ENCODE peak calls at places on chromosome 19, in four cellular contexts. I is H1, K is K562, Y is HepG2. U is an unnamed sample.

GRCh38 chr19:47541507-47541906 is 26.6 kb upstream of the NAPA start:
- DNase-seq in I (no peak), K (no peak), Y (no peak), U (peak)

GRCh38 chr19:33186835-33187540 is 7.1 kb upstream of the LRP3 start:
- DNase-seq in I (no peak), K (peak), Y (no peak), U (no peak)

GRCh38 chr19:39469567-39469966 is 11.1 kb upstream of the TIMM50 start:
- DNase-seq in I (no peak), K (no peak), Y (no peak), U (no peak)

GRCh38 chr19:16033721-16034120 is 42.6 kb upstream of the TPM4 start:
- DNase-seq in I (no peak), K (peak), Y (no peak), U (no peak)

GRCh38 chr19:45451181-45451849 is 16.5 kb upstream of the FOSB start:
- DNase-seq in I (no peak), K (no peak), Y (no peak), U (no peak)

GRCh38 chr19:10095622-10095947 is 6.9 kb downstream of the ANGPTL6 start:
- DNase-seq in I (no peak), K (no peak), Y (no peak), U (no peak)

GRCh38 chr19:4567584-4568071 is 8.1 kb upstream of the SEMA6B start:
- DNase-seq in I (peak), K (peak), Y (peak), U (no peak)

GRCh38 chr19:35248310-35249145 is at the start of gene LSR:
- DNase-seq in I (peak), K (peak), Y (peak), U (peak)

GRCh38 chr19:6239401-6239844 is 40.4 kb downstream of the MLLT1 start:
- DNase-seq in I (no peak), K (peak), Y (no peak), U (no peak)

GRCh38 chr19:49749055-49749716 is 13.9 kb downstream of the TSKS start:
- DNase-seq in I (no peak), K (peak), Y (no peak), U (no peak)

GRCh38 chr19:4206818-4207484 is 22.4 kb upstream of the EBI3 start:
- DNase-seq in I (no peak), K (no peak), Y (no peak), U (no peak)

GRCh38 chr19:28610731-28611130 is 602.2 kb downstream of the UQCRFS1 start:
- DNase-seq in I (no peak), K (no peak), Y (no peak), U (no peak)

GRCh38 chr19:56091751-56092546 is 29.1 kb downstream of the ZNF787 start:
- DNase-seq in I (no peak), K (no peak), Y (no peak), U (no peak)

GRCh38 chr19:21463449-21464105 is 41.8 kb upstream of the ZNF429 start:
- DNase-seq in I (peak), K (peak), Y (no peak), U (no peak)

GRCh38 chr19:48315712-48316111 is 9.6 kb upstream of the EMP3 start:
- DNase-seq in I (no peak), K (no peak), Y (no peak), U (no peak)

GRCh38 chr19:5805465-5806132 is 732 bp downstream of the NRTN start:
- DNase-seq in I (no peak), K (peak), Y (peak), U (no peak)

GRCh38 chr19:58346961-58347929 is 6.0 kb downstream of the A1BG start:
- DNase-seq in I (no peak), K (peak), Y (no peak), U (no peak)

GRCh38 chr19:18650048-18650435 is 13.2 kb downstream of the KLHL26 start:
- DNase-seq in I (no peak), K (no peak), Y (no peak), U (no peak)

GRCh38 chr19:495440-496332 is 600 bp upstream of the MADCAM1 start:
- DNase-seq in I (no peak), K (peak), Y (no peak), U (no peak)
- TF ChIP-seq BRCA1 in I (no peak), K (no peak), Y (no peak), U (no peak)

GRCh38 chr19:1445185-1445931 is 4.6 kb upstream of the APC2 start:
- DNase-seq in I (no peak), K (peak), Y (peak), U (no peak)
- TF ChIP-seq BRCA1 in I (no peak), K (no peak), Y (no peak), U (no peak)

DNA sequence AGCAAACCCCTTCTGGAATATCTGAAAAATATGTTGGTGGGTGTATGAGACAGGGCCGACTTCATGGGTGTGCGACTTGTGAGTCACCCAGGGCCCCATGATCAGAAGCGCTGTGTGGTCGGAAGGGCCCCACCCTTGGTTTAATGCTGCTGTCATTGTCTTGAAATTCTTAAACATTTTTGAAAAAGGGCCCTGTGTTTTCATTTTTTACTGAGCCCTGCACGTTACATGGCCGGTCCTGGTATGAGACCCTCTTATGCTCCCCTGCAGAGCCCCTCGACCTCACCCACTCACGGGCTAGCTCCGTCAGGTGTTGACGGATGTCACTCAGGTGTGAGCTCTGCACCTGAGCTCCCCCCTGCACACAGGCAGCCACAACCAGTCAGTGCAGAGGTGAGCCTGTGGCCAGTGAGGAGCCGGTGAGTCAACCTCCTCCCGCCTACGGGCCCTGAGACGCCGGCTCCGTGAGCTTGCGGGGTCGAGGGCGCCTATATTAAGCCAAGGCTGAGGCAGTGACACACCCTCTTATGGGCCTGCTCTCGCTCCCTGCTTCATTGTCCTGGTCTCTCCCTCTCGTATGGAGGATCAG is 27.7 kb downstream of the GADD45B start:
- DNase-seq in I (no peak), K (peak), Y (no peak), U (no peak)
- TF ChIP-seq BRCA1 in I (no peak), K (no peak), Y (no peak), U (no peak)

GRCh38 chr19:9054768-9055167 is 32.1 kb upstream of the OR1M1 start:
- DNase-seq in I (no peak), K (no peak), Y (no peak), U (no peak)
- TF ChIP-seq BRCA1 in I (no peak), K (no peak), Y (no peak), U (no peak)

GRCh38 chr19:17625980-17626379 is 62.2 kb downstream of the UNC13A start:
- DNase-seq in I (no peak), K (no peak), Y (no peak), U (no peak)
- TF ChIP-seq BRCA1 in I (no peak), K (no peak), Y (no peak), U (no peak)